ENCODE peak calls at places on chromosomes 5 and 9, in seven cellular contexts. A is fibroblast of pulmonary artery, U is ascending aorta, C is A549, E is IMR-90, D is mucosa of descending colon, O is HL-60. V is an unnamed sample.

GRCh38 chr5:172496671-172497371 is 42.5 kb upstream of the SH3PXD2B start:
- DNase-seq in C (no peak), A (peak), E (no peak), O (no peak), U (no peak), D (no peak), V (peak)

GRCh38 chr9:114278881-114279570 is 43.9 kb upstream of the ORM1 start:
- DNase-seq in A (peak), C (peak), U (no peak), D (no peak), O (no peak), E (peak), V (peak)

GRCh38 chr5:35890021-35890740 is 33.5 kb downstream of the IL7R start:
- DNase-seq in U (no peak), O (no peak), C (no peak), A (no peak), E (peak), D (no peak), V (peak)

GRCh38 chr5:74516217-74516636 is 124.3 kb downstream of the ENC1 start:
- DNase-seq in U (no peak), C (peak), D (no peak), A (no peak), O (no peak), E (peak), V (peak)

GRCh38 chr9:134644715-134645606 is 3.4 kb downstream of the COL5A1 start:
- DNase-seq in A (peak), C (peak), O (no peak), E (peak), D (peak), U (peak), V (peak)

GRCh38 chr5:84688566-84688965 is 303.9 kb upstream of the EDIL3 start:
- DNase-seq in A (peak), U (no peak), O (no peak), C (no peak), E (peak), D (no peak), V (peak)

GRCh38 chr9:742914-743594 is 98.4 kb upstream of the DMRT1 start:
- DNase-seq in D (no peak), E (no peak), C (no peak), A (no peak), U (no peak), O (no peak), V (peak)

GRCh38 chr5:20559845-20560244 is 571.8 kb upstream of the CDH18 start:
- DNase-seq in C (no peak), A (no peak), U (no peak), O (no peak), E (no peak), D (no peak), V (no peak)

GRCh38 chr9:128151343-128152132 is 2.3 kb downstream of the LCN2 start:
- DNase-seq in D (no peak), O (no peak), C (no peak), E (no peak), U (no peak), A (no peak), V (no peak)

GRCh38 chr5:179154991-179155955 is 95.1 kb downstream of the ZNF354C start:
- DNase-seq in D (no peak), O (no peak), C (no peak), U (no peak), A (no peak), E (no peak), V (no peak)

GRCh38 chr5:10632110-10632903 is 68.4 kb downstream of the ANKRD33B start:
- DNase-seq in E (peak), O (peak), C (no peak), A (no peak), D (peak), U (no peak), V (peak)
- H3K4me3 ChIP-seq in E (no peak), O (peak), C (no peak), A (no peak), D (no peak), U (no peak), V (no peak)

GRCh38 chr9:21549251-21549765 is 67.2 kb upstream of the IFNE start:
- DNase-seq in E (peak), O (no peak), U (no peak), A (peak), C (peak), D (peak), V (peak)

GRCh38 chr9:21551401-21551800 is 69.3 kb upstream of the IFNE start:
- DNase-seq in C (no peak), D (no peak), O (no peak), E (peak), U (no peak), A (no peak), V (no peak)

GRCh38 chr9:21549890-21550289 is 67.8 kb upstream of the IFNE start:
- DNase-seq in E (no peak), A (no peak), O (no peak), D (no peak), C (no peak), U (no peak), V (no peak)

GRCh38 chr9:21552244-21552825 is 70.2 kb upstream of the IFNE start:
- DNase-seq in U (no peak), C (no peak), O (no peak), E (no peak), A (no peak), D (no peak), V (no peak)

GRCh38 chr9:21550392-21550791 is 68.3 kb upstream of the IFNE start:
- DNase-seq in U (no peak), A (no peak), C (no peak), E (no peak), O (no peak), D (no peak), V (no peak)
- H3K4me3 ChIP-seq in U (no peak), A (no peak), C (peak), E (no peak), O (no peak), D (no peak), V (no peak)

GRCh38 chr9:7097785-7098420 is 340.1 kb downstream of the KDM4C start:
- DNase-seq in E (peak), D (no peak), C (no peak), U (no peak), A (peak), O (no peak), V (peak)
- H3K4me3 ChIP-seq in E (no peak), D (no peak), C (no peak), U (no peak), A (no peak), O (no peak), V (no peak)

GRCh38 chr5:114192108-114192507 is 169.8 kb upstream of the KCNN2 start:
- DNase-seq in A (no peak), D (no peak), C (no peak), E (peak), U (no peak), O (no peak), V (peak)

DNA sequence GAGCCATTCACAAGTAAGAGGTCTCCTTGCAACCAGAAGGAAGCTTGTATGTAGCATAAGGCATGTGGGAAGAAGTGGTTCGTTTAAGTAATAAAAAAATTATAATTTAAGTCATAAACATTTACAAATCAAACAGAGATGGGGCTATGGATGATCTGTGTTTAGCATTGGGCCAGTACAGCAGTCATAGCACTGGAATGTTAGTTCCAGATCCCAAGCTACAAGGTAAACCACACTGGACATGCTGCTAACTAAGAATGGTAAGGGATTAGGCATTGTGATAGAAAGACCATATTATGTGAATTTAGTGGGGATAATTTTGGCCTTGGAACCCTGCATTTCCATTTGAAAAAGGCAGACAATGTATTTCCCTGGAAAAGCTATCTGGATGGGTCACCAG is 170.4 kb upstream of the KCNN2 start:
- DNase-seq in C (no peak), O (no peak), D (no peak), U (no peak), E (peak), A (no peak), V (no peak)
- H3K4me3 ChIP-seq in C (no peak), O (no peak), D (no peak), U (no peak), E (no peak), A (no peak), V (no peak)

V was measured in choroid plexus epithelial cell.